ENCODE peak calls at places on chromosomes 2 and 18, in five cellular contexts. U is HCT116, N is HepG2, Z is GM12878, W is H1. L is an unnamed sample.
A peak's percentile ranks its signal among the peaks of the same experiment; 100 is the strongest.

GRCh38 chr2:214052235-214052634 is 358.6 kb upstream of the VWC2L start:
- DNase-seq in N (no peak), W (no peak), U (no peak), Z (no peak), L (no peak)

GRCh38 chr2:105912081-105912480 is 167.4 kb downstream of the NCK2 start:
- DNase-seq in W (no peak), N (no peak), Z (no peak), U (no peak), L (no peak)

GRCh38 chr2:235749121-235749780 is 255.4 kb downstream of the AGAP1 start:
- DNase-seq in U (no peak), N (no peak), W (no peak), Z (no peak), L (no peak)

GRCh38 chr2:6957031-6957714 is 40.0 kb downstream of the RNF144A start:
- DNase-seq in Z (no peak), U (no peak), W (no peak), N (peak; percentile 60), L (no peak)

GRCh38 chr2:2639251-2640139 is 308.4 kb upstream of the MYT1L start:
- DNase-seq in N (no peak), W (peak; percentile 35), U (no peak), Z (no peak), L (no peak)

GRCh38 chr2:18159899-18160298 is 281.4 kb downstream of the KCNS3 start:
- DNase-seq in W (no peak), N (no peak), Z (no peak), U (no peak), L (no peak)

GRCh38 chr18:44901283-44901682 is 220.6 kb downstream of the SETBP1 start:
- DNase-seq in N (no peak), W (no peak), U (no peak), Z (no peak), L (no peak)

GRCh38 chr2:235325126-235325525 is 168.7 kb upstream of the AGAP1 start:
- DNase-seq in W (no peak), Z (no peak), N (no peak), U (no peak), L (no peak)

GRCh38 chr2:66170681-66171234 is 264.2 kb upstream of the MEIS1 start:
- DNase-seq in Z (no peak), W (no peak), U (no peak), N (no peak), L (no peak)

GRCh38 chr18:47420130-47420529 is 168.7 kb upstream of the SKOR2 start:
- DNase-seq in U (no peak), W (no peak), Z (no peak), N (no peak), L (no peak)

GRCh38 chr2:217433522-217433921 is 569.3 kb downstream of the TNS1 start:
- DNase-seq in W (no peak), U (no peak), Z (no peak), N (no peak), L (no peak)

GRCh38 chr2:121359170-121359569 is 74.2 kb upstream of the TFCP2L1 start:
- DNase-seq in U (no peak), W (no peak), N (no peak), Z (no peak), L (no peak)

GRCh38 chr2:121358291-121358690 is 73.3 kb upstream of the TFCP2L1 start:
- DNase-seq in U (no peak), Z (no peak), N (no peak), W (no peak), L (no peak)

GRCh38 chr2:121356058-121356640 is 71.1 kb upstream of the TFCP2L1 start:
- DNase-seq in N (peak; percentile 55), U (peak; percentile 48), Z (no peak), W (peak; percentile 71), L (peak; percentile 46)

GRCh38 chr2:121351521-121352318 is 66.7 kb upstream of the TFCP2L1 start:
- DNase-seq in Z (no peak), U (no peak), W (no peak), N (no peak), L (no peak)

GRCh38 chr2:121355488-121355887 is 70.5 kb upstream of the TFCP2L1 start:
- DNase-seq in U (no peak), N (peak; percentile 59), W (no peak), Z (no peak), L (no peak)
- TF ChIP-seq SRF in U (no peak), N (no peak), W (no peak), Z (no peak), L (no peak)

GRCh38 chr2:163665817-163666216 is 70.0 kb downstream of the FIGN start:
- DNase-seq in U (no peak), Z (no peak), W (no peak), N (peak; percentile 69), L (no peak)

GRCh38 chr2:163664610-163665009 is 71.2 kb downstream of the FIGN start:
- DNase-seq in N (peak; percentile 36), U (no peak), Z (no peak), W (no peak), L (no peak)

GRCh38 chr2:163665051-163665450 is 70.8 kb downstream of the FIGN start:
- DNase-seq in U (no peak), W (no peak), N (no peak), Z (no peak), L (no peak)

GRCh38 chr2:163659224-163659623 is 76.6 kb downstream of the FIGN start:
- DNase-seq in Z (no peak), U (no peak), W (no peak), N (no peak), L (no peak)

DNA sequence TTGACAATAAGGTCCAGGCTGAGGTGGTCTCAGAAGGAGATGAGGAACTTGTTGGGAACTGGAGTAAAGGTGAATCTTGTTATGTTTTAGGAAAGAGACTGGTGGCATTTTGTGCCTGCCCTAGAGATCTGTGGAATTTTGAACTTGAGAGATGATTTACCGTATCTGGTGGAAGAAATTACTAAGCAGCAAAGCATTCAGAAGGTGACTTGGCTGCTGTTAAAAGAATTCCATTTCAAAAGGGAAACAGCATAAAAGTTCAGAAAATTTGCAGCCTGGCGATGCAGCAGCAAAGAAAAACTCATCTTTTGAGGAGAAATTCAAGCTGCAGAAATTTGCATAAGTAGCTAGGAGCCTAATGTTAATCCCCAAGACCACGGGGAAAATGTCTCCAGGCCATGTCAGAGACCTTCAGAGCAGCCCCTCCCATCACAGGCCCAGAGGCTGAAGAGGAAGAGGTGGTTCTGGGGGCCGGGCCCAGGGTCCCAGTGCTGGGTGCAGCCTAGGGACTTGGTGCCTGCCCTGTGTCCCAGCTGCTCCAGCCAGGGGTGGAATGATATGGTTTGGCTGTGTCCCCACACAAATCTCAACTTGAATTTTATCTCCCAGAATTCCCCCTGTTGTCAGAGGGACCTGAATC is 73.5 kb downstream of the FIGN start:
- DNase-seq in W (no peak), U (no peak), Z (no peak), N (no peak), L (no peak)
- TF ChIP-seq SRF in W (no peak), U (no peak), Z (no peak), N (no peak), L (no peak)

DNA sequence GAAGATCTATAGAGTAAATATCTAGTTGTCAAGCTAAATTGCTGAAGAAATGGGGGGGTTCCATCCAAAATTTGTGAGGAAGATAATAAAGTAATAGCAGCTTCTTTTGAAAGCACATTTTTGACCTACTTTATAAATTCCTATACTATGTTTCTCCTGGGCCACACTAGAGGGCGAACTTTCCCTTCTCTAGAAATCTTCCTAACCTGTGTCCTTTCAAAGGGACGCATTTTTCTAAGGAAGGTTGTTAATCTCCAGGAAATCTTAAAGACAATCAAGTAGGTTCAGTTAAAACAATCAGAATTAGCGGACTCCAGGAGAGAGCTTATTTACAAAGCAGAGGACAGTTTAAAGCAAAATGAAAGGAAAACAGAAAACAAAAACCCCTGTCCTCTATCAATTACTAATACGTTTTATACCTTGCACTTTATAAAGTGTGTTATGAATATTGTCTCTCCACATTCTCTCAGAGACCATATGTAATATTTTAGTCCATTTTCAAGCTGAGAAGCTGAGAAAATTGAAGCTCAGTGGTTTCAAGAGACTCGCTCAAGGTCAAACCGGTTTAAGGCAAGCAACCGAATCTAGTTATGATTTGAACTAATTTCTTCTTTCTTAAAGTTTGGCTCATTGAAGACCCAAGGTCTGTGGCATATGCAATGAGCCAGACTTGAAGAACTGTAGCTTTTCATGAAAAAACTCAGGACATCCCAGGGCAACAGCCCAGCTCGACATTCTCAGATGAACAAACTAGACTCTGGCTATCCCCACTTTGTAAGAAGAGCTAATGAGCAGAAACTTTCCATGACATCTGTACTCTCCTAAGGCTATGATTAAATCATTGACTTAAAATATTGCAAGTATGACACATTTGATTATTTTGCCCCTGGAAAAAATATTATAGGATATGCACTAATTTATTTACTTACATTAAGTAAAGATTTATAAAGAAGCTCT is 273.6 kb downstream of the PAX3 start:
- DNase-seq in U (peak; percentile 39), Z (no peak), N (peak; percentile 31), W (no peak), L (no peak)
- TF ChIP-seq SRF in U (no peak), Z (no peak), N (no peak), W (no peak), L (no peak)

GRCh38 chr2:102251042-102251848 is 60.1 kb upstream of the IL1RL1 start:
- DNase-seq in N (peak; percentile 38), Z (no peak), W (peak; percentile 82), U (no peak), L (no peak)

GRCh38 chr2:102253753-102254150 is 57.6 kb upstream of the IL1RL1 start:
- DNase-seq in U (no peak), N (no peak), Z (no peak), W (no peak), L (no peak)

GRCh38 chr2:102251849-102252203 is 59.5 kb upstream of the IL1RL1 start:
- DNase-seq in N (no peak), W (no peak), U (no peak), Z (no peak), L (no peak)

GRCh38 chr2:102250278-102250821 is 61.0 kb upstream of the IL1RL1 start:
- DNase-seq in W (no peak), U (no peak), Z (no peak), N (no peak), L (no peak)

GRCh38 chr2:102253140-102253752 is 58.1 kb upstream of the IL1RL1 start:
- DNase-seq in N (no peak), U (no peak), W (no peak), Z (no peak), L (no peak)
- TF ChIP-seq SRF in N (no peak), U (no peak), W (no peak), Z (no peak), L (no peak)

GRCh38 chr2:11829324-11829946 is 83.0 kb downstream of the LPIN1 start:
- DNase-seq in U (peak; percentile 41), N (peak; percentile 85), Z (peak; percentile 51), W (peak; percentile 65), L (peak; percentile 76)
- TF ChIP-seq SRF in U (no peak), N (no peak), Z (no peak), W (no peak), L (no peak)

DNA sequence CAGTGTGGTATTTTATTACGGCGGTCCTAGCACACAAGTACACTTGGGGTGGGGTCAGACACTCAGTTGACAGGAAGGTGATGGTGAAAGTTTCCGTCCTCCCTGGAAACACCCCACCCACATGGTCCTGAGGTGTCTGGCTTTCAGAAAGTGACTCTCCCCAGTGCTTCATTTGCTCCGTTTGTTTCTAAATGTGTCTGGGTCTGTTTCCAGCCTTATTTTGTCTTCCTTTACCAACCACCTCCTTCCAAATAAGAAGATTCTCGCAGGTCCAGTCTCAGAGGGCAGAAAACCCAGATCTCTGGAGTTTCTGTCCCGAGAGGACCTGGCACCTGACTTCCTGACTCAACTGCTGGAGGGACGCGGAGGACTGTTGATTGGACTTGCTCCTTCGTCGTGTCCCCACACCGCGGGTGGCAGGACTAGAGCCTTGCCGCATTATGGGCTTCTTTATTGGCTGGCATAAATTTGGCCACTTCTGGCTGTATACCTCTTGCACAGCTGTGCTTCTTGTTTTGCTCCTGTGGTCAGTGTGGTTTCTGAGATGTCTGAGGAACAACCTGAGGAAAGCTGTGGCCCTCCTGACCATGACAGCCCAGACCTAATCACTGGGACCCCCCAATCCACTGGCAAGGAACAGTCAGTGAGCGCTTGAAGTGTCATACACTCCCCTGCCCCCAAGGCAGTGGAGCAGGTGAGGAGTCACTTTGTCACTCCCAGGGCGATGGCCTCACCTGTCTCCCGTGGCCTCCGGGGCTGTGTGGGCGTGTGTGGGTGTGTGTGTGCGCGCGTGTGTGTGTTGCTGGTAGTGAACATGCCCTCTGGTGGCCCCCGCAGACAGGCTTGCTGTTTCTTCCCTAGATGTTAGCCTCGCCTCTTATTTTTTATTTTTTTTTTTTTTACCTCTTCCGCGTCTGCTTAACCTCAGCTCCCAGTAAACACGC is 45.6 kb downstream of the MEX3C start:
- DNase-seq in N (no peak), W (no peak), U (no peak), Z (no peak), L (no peak)
- TF ChIP-seq SRF in N (no peak), W (no peak), U (no peak), Z (no peak), L (no peak)

L was measured in K562.